ENCODE peak calls at places on chromosome 13, in nine cellular contexts. I is heart right ventricle, B is IMR-90, H is choroid plexus epithelial cell, Q is suprapubic skin, K is dorsolateral prefrontal cortex, M is WERI-Rb-1, J is colonic mucosa, X is lower leg skin. G is an unnamed sample.
A peak's percentile ranks its signal among the peaks of the same experiment; 100 is the strongest.

GRCh38 chr13:62643007-62643483 is 1227.4 kb upstream of the PCDH20 start:
- DNase-seq in I (no peak), B (peak; percentile 66), H (peak; percentile 49), Q (no peak), K (no peak), M (no peak), J (no peak), X (no peak), G (no peak)

GRCh38 chr13:109162248-109163051 is 533.0 kb downstream of the MYO16 start:
- DNase-seq in I (no peak), B (no peak), H (no peak), Q (no peak), K (no peak), M (no peak), J (no peak), X (no peak), G (no peak)

GRCh38 chr13:101649490-101650126 is 197.1 kb downstream of the ITGBL1 start:
- DNase-seq in I (no peak), B (peak; percentile 74), H (peak; percentile 95), Q (no peak), K (no peak), M (no peak), J (no peak), X (peak; percentile 21), G (peak; percentile 96)

GRCh38 chr13:89066868-89067466 is 1395.8 kb downstream of the SLITRK5 start:
- DNase-seq in I (no peak), B (peak; percentile 0), H (peak; percentile 69), Q (no peak), K (no peak), M (peak; percentile 67), J (peak; percentile 39), X (no peak), G (peak; percentile 8)

GRCh38 chr13:40053401-40053800 is 397.9 kb downstream of the COG6 start:
- DNase-seq in I (no peak), B (no peak), H (no peak), Q (no peak), K (no peak), M (no peak), J (no peak), X (no peak), G (no peak)

GRCh38 chr13:69213331-69213850 is 894.2 kb upstream of the ATXN8OS start:
- DNase-seq in I (no peak), B (no peak), H (no peak), Q (no peak), K (no peak), M (no peak), J (no peak), X (no peak), G (no peak)

GRCh38 chr13:95801825-95802224 is 124.9 kb downstream of the DNAJC3 start:
- DNase-seq in I (no peak), B (no peak), H (no peak), Q (no peak), K (no peak), M (no peak), J (no peak), X (no peak), G (no peak)

GRCh38 chr13:104577029-104577820 is 1511.0 kb upstream of the SLC10A2 start:
- DNase-seq in I (no peak), B (peak; percentile 16), H (no peak), Q (no peak), K (no peak), M (no peak), J (no peak), X (no peak), G (peak; percentile 62)

GRCh38 chr13:51636349-51636890 is 52.2 kb downstream of the WDFY2 start:
- DNase-seq in I (no peak), B (no peak), H (peak; percentile 42), Q (no peak), K (no peak), M (no peak), J (no peak), X (no peak), G (no peak)

GRCh38 chr13:79226938-79227337 is 179.1 kb downstream of the RBM26 start:
- DNase-seq in I (no peak), B (no peak), H (no peak), Q (no peak), K (no peak), M (no peak), J (no peak), X (no peak), G (no peak)

GRCh38 chr13:73715114-73715909 is 418.9 kb downstream of the KLF12 start:
- DNase-seq in I (no peak), B (no peak), H (no peak), Q (no peak), K (no peak), M (no peak), J (no peak), X (no peak), G (no peak)

GRCh38 chr13:35818577-35819165 is 312.5 kb downstream of the DCLK1 start:
- DNase-seq in I (no peak), B (peak; percentile 60), H (peak; percentile 71), Q (no peak), K (no peak), M (no peak), J (no peak), X (no peak), G (peak; percentile 63)

GRCh38 chr13:21837841-21838551 is 167.1 kb downstream of the FGF9 start:
- DNase-seq in I (no peak), B (peak; percentile 37), H (no peak), Q (no peak), K (no peak), M (no peak), J (peak; percentile 26), X (peak; percentile 32), G (no peak)

DNA sequence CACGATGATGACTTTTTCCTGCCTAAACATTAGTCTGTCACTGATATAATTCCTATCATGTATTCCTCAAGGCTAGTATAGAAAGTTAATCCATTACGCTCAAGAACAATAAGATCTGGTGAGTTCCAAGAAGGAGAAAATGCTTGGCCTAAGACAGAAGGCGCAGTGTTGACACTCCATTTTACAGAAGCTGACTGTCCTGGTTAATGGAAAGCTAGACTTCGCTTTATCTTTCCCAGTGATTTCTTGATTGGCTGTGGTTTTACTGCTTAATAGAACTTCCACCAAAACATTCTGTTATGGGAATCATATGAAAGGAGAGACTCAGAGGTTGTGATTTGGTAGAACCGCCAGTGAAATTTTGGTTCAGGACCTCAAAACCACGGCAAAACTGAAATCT is 1.9 kb upstream of the SMAD9 start:
- DNase-seq in I (no peak), B (no peak), H (no peak), Q (no peak), K (no peak), M (no peak), J (no peak), X (no peak), G (no peak)
- H3K4me3 ChIP-seq in I (no peak overlapping the region), B (no peak overlapping the region), H (no peak overlapping the region), Q (no peak overlapping the region), K (no peak overlapping the region), M (no peak overlapping the region), J (no peak overlapping the region), X (no peak overlapping the region), G (no peak overlapping the region)

GRCh38 chr13:112608212-112608611 is 20.3 kb upstream of the TUBGCP3 start:
- DNase-seq in I (no peak), B (no peak), H (no peak), Q (no peak), K (no peak), M (no peak), J (no peak), X (no peak), G (no peak)

GRCh38 chr13:112605531-112605990 is 17.6 kb upstream of the TUBGCP3 start:
- DNase-seq in I (no peak), B (no peak), H (no peak), Q (no peak), K (no peak), M (peak; percentile 83), J (no peak), X (no peak), G (peak; percentile 4)

GRCh38 chr13:112601351-112601750 is 13.4 kb upstream of the TUBGCP3 start:
- DNase-seq in I (no peak), B (no peak), H (no peak), Q (no peak), K (no peak), M (peak; percentile 60), J (no peak), X (no peak), G (no peak)

GRCh38 chr13:112603641-112604220 is 15.8 kb upstream of the TUBGCP3 start:
- DNase-seq in I (no peak), B (peak; percentile 31), H (peak; percentile 50), Q (no peak), K (no peak), M (peak; percentile 5), J (no peak), X (no peak), G (peak; percentile 63)

DNA sequence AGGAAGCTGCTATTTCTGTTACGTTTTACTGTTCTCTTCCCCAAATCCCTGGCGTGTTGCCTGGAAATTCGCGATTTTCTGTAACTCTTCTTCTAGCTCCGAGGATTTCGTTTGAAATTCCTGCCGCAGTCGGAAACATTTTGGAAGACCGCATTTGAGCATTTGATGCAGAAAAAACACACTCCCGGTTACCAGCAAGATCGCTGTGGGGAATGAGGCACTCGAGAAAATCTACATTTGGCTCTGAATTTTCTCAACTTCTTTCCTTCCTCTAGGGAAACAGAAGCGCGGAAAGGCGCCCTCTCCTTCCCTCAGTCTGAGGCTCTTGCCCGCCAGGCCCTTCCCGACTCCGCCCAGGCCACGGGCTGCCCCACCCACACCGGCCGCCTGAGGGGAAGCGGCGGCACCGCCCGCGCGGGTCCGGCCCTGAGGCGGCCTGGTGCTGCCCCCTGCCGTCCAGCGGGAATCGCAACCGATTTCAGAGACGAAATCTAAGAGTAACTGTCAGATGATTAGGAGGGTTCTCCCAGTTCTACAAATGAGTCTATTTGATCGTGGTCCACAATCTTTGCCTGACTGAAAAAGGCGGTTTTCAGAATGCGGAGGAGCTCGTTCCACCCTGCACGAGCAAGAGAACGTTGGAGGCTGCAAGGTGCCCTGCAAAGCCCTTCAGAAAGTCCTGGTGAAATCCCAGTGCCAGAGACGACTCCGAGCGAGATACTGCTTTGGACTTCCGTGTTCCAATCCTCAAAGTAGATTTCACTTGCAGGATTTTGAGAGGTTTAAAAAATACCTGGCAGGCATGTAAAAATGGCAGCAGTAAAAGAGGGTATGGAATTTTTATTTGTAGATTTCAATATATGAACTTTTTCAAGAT is 18.4 kb upstream of the TUBGCP3 start:
- DNase-seq in I (peak; percentile 93), B (peak; percentile 78), H (peak; percentile 91), Q (peak; percentile 94), K (peak; percentile 85), M (peak; percentile 99), J (peak; percentile 95), X (peak; percentile 86), G (peak; percentile 93)
- TF ChIP-seq CTCF in I (peak; percentile 95), B (peak; percentile 98), H (peak; percentile 72), Q (peak; percentile 77), K (peak; percentile 97), M (peak; percentile 95), J (peak; percentile 87), X (no peak), G (peak; percentile 61)

GRCh38 chr13:110853235-110853721 is 61.6 kb downstream of the ANKRD10 start:
- DNase-seq in I (no peak), B (no peak), H (peak; percentile 76), Q (no peak), K (no peak), M (peak; percentile 57), J (no peak), X (no peak), G (peak; percentile 47)
- H3K4me3 ChIP-seq in I (no peak overlapping the region), B (no peak overlapping the region), H (no peak overlapping the region), Q (no peak overlapping the region), K (no peak overlapping the region), M (no peak overlapping the region), J (no peak overlapping the region), X (no peak overlapping the region), G (no peak overlapping the region)

DNA sequence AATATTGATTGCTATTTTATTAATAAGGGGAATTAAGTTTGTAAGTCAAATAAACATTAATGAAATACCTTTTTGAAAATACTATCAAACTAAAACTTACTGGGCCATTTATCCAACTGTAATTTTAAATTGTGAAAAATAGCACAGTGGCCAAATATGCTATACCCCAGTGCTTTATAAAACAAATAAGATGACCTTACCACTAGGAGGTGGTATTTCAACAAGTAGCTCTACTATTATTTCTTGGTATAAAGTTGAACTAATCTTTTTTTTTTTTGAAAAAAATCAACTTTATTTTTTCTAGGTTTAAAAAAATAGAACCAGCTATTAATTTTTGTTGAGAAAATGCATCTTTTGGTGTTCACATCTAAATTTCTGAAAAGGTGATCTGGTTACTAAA is 14.7 kb downstream of the LACC1 start:
- DNase-seq in I (no peak), B (no peak), H (peak; percentile 44), Q (no peak), K (no peak), M (no peak), J (no peak), X (no peak), G (no peak)
- TF ChIP-seq CTCF in I (no peak), B (peak; percentile 30), H (peak; percentile 42), Q (no peak), K (no peak), M (no peak), J (no peak), X (no peak), G (peak; percentile 19)